ENCODE peak calls at places on chromosome 22, in four cellular contexts. W, Q, L and I are unnamed samples.

GRCh38 chr22:36541831-36542391 is 12.9 kb upstream of the EIF3D start:
- DNase-seq in Q (no peak), W (no peak), L (no peak), I (no peak)

GRCh38 chr22:25898707-25899365 is 156.8 kb downstream of the MYO18B start:
- DNase-seq in L (peak), Q (peak), W (peak), I (peak)

GRCh38 chr22:37229805-37230672 is 14.0 kb downstream of the RAC2 start:
- DNase-seq in Q (peak), W (no peak), L (no peak), I (no peak)

GRCh38 chr22:20248461-20248959 is 19.6 kb downstream of the RTN4R start:
- DNase-seq in L (no peak), Q (no peak), W (no peak), I (no peak)

GRCh38 chr22:44583076-44583760 is 85.2 kb upstream of the RTL6 start:
- DNase-seq in W (no peak), Q (no peak), L (no peak), I (no peak)

GRCh38 chr22:37140686-37141323 is 8.9 kb downstream of the IL2RB start:
- DNase-seq in W (no peak), Q (no peak), L (no peak), I (no peak)

GRCh38 chr22:40396882-40397281 is 26.5 kb downstream of the SGSM3 start:
- DNase-seq in W (peak), L (no peak), Q (no peak), I (peak)

GRCh38 chr22:43110927-43111623 is 525 bp downstream of the BIK start:
- DNase-seq in L (no peak), Q (no peak), W (no peak), I (peak)

GRCh38 chr22:46637711-46638600 is 17.8 kb downstream of the GRAMD4 start:
- DNase-seq in L (no peak), Q (no peak), W (no peak), I (no peak)

GRCh38 chr22:31857247-31857646 is 87.1 kb upstream of the YWHAH start:
- DNase-seq in Q (peak), W (peak), L (no peak), I (peak)

GRCh38 chr22:19121631-19122142 is 525 bp downstream of the DGCR2 start:
- DNase-seq in L (no peak), Q (peak), W (peak), I (peak)

GRCh38 chr22:24265734-24266133 is 4.9 kb upstream of the SPECC1L start:
- DNase-seq in W (no peak), L (no peak), Q (no peak), I (no peak)

GRCh38 chr22:25692965-25693565 is 48.9 kb upstream of the MYO18B start:
- DNase-seq in W (no peak), L (no peak), Q (no peak), I (no peak)

GRCh38 chr22:17384612-17385345 is 15.5 kb downstream of the CECR2 start:
- DNase-seq in L (no peak), W (no peak), Q (no peak), I (no peak)

GRCh38 chr22:24772493-24773220 is 1.9 kb downstream of the PIWIL3 start:
- DNase-seq in L (peak), Q (peak), W (peak), I (peak)

GRCh38 chr22:29203456-29203855 is 2.2 kb upstream of the EMID1 start:
- DNase-seq in Q (no peak), W (no peak), L (no peak), I (no peak)
- TF ChIP-seq ELF4 in Q (no peak), W (no peak), L (no peak), I (no peak)

DNA sequence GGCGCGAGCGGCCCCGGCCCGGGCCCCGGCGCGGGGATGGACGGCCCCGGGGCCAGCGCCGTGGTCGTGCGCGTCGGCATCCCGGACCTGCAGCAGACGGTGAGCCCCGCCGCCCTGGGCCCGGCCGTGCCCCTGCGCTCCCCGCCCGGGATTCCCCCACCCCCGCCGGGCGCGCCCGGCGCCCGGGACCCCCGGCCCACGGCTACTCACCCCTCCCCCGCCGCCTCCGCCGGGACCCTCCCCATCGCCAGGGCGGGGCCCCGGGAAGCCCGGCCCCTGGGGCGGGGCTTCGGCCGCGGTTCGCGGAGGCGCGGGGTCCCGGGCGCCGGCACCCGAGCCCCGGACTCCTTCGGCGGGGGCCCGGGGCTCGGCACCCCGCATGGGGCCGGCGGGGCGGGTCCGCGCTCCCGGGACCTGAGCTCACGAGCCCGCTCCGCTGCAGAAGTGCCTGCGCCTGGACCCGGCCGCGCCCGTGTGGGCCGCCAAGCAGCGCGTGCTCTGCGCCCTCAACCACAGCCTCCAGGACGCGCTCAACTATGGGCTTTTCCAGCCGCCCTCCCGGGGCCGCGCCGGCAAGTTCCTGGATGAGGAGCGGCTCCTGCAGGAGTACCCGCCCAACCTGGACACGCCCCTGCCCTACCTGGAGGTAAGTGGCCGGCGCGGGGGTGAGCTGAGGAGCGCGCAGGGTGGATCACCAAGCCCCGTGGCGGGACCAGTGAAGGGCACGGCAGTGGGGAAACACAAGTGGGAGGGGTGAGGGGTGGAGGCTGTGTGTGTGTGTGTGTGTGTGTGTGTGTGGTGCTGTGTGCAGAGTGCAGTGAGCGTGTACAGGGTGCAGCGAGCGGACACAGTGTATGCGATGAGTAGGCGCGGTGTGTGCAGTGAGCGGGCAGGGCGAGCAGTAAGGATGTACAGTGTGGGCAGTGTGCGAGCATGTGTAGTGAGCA is 2.3 kb downstream of the SHANK3 start:
- DNase-seq in W (peak), Q (peak), L (peak), I (peak)
- TF ChIP-seq ELF4 in W (no peak), Q (no peak), L (no peak), I (no peak)

GRCh38 chr22:33520904-33521780 is 399.1 kb downstream of the LARGE1 start:
- DNase-seq in W (no peak), L (no peak), Q (no peak), I (no peak)

GRCh38 chr22:33519974-33520903 is 400.0 kb downstream of the LARGE1 start:
- DNase-seq in W (no peak), Q (no peak), L (no peak), I (no peak)

GRCh38 chr22:33521879-33522665 is 398.2 kb downstream of the LARGE1 start:
- DNase-seq in Q (no peak), L (no peak), W (no peak), I (no peak)

GRCh38 chr22:33526434-33527107 is 393.7 kb downstream of the LARGE1 start:
- DNase-seq in Q (no peak), W (no peak), L (no peak), I (no peak)

DNA sequence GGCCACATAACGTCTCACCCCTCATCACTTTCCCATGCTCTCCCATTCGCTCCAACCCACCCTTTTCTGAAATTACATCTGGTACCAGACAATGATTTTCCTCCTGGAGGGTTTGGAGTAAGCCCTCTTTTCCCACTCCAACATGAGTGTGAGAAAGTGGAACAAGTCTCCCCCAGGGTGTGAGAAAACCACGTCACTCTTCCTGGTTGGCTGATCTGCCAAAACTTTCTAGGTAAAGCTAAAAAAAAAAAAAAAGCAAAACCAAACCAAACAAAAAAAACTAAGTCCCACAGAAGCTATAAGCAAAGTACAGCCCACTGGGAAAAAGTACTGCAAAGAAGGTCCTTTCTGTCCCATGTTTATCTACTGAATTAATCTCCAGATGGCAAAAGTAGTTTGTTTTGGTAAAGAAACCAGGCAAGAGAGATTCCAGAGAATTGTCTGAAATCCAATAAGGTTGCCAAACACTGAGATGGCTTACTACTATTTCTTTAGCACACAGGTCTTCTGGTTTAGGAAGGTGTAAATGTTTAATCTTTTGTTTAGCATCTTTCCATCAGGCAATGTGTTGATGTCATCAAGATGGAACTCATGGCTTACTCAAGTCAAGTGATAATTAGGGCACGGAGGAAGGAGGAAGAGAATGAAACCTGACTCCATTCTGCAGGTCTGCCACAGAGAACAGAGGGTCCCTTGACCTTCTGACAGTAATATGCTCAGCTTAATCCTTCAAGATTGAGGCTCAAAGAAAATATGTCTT is 395.6 kb downstream of the LARGE1 start:
- DNase-seq in W (no peak), Q (no peak), L (no peak), I (no peak)
- TF ChIP-seq ELF4 in W (no peak), Q (no peak), L (no peak), I (no peak)

GRCh38 chr22:21921729-21922128 is 30.9 kb downstream of the PPM1F start:
- DNase-seq in Q (no peak), L (no peak), W (no peak), I (peak)
- TF ChIP-seq ELF4 in Q (no peak), L (no peak), W (no peak), I (no peak)

GRCh38 chr22:29842740-29843139 is 4.7 kb upstream of the ASCC2 start:
- DNase-seq in L (peak), Q (no peak), W (no peak), I (no peak)
- TF ChIP-seq ELF4 in L (no peak), Q (no peak), W (no peak), I (no peak)

GRCh38 chr22:45616432-45616831 is 55.2 kb upstream of the ATXN10 start:
- DNase-seq in W (no peak), Q (no peak), L (no peak), I (no peak)

GRCh38 chr22:45615364-45615763 is 56.3 kb upstream of the ATXN10 start:
- DNase-seq in Q (no peak), W (no peak), L (no peak), I (no peak)

GRCh38 chr22:45608763-45609180 is 62.9 kb upstream of the ATXN10 start:
- DNase-seq in L (no peak), Q (no peak), W (no peak), I (no peak)

GRCh38 chr22:45612451-45612901 is 59.2 kb upstream of the ATXN10 start:
- DNase-seq in Q (no peak), W (no peak), L (no peak), I (no peak)

GRCh38 chr22:45612940-45613339 is 58.7 kb upstream of the ATXN10 start:
- DNase-seq in Q (no peak), L (no peak), W (no peak), I (no peak)
- TF ChIP-seq ELF4 in Q (no peak), L (no peak), W (no peak), I (no peak)

GRCh38 chr22:39024923-39025322 is 4.0 kb downstream of the APOBEC3D start:
- DNase-seq in L (no peak), Q (no peak), W (no peak), I (no peak)
- TF ChIP-seq ELF4 in L (no peak), Q (no peak), W (no peak), I (no peak)

GRCh38 chr22:27224485-27225364 is 567.3 kb downstream of the MIAT start:
- DNase-seq in L (no peak), W (no peak), Q (no peak), I (no peak)
- TF ChIP-seq ELF4 in L (no peak), W (no peak), Q (no peak), I (no peak)